ENCODE peak calls at places on chromosomes 4 and X, in four cellular contexts. T is neural progenitor cell, S is SK-N-SH, U is endothelial cell of umbilical vein. H is an unnamed sample.

GRCh38 chr4:17618926-17619325 is 4.5 kb downstream of the MED28 start:
- DNase-seq in T (no peak), S (no peak), U (no peak), H (no peak)

GRCh38 chr4:5212255-5213032 is 161.2 kb downstream of the STK32B start:
- DNase-seq in T (no peak), S (no peak), U (no peak), H (no peak)

GRCh38 chrX:11100281-11101035 is 10.7 kb upstream of the HCCS start:
- DNase-seq in T (peak; percentile 59), S (peak; percentile 34), U (peak; percentile 63), H (no peak)

GRCh38 chr4:17623451-17624001 is 9.1 kb downstream of the MED28 start:
- DNase-seq in T (no peak), S (no peak), U (no peak), H (no peak)

GRCh38 chr4:106032851-106033286 is 137.6 kb downstream of the NPNT start:
- DNase-seq in T (no peak), S (no peak), U (no peak), H (no peak)

GRCh38 chrX:151779258-151779657 is 44.7 kb downstream of the CNGA2 start:
- DNase-seq in T (no peak), S (no peak), U (no peak), H (no peak)

GRCh38 chrX:103586314-103586646 is 965 bp downstream of the TCEAL4 start:
- DNase-seq in T (no peak), S (peak; percentile 6), U (no peak), H (no peak)

GRCh38 chr4:74412225-74412624 is 32.7 kb upstream of the AREG start:
- DNase-seq in T (no peak), S (no peak), U (no peak), H (no peak)

GRCh38 chrX:68183612-68184214 is 249.6 kb downstream of the OPHN1 start:
- DNase-seq in T (peak; percentile 30), S (peak; percentile 9), U (peak; percentile 44), H (no peak)

GRCh38 chr4:19739101-19739651 is 512.5 kb upstream of the SLIT2 start:
- DNase-seq in T (no peak), S (no peak), U (peak; percentile 96), H (peak; percentile 7)

GRCh38 chr4:4655011-4655410 is 113.2 kb upstream of the STX18 start:
- DNase-seq in T (no peak), S (no peak), U (no peak), H (no peak)

GRCh38 chrX:35919536-35920309 is at the start of gene CFAP47:
- DNase-seq in T (peak; percentile 86), S (peak; percentile 25), U (no peak), H (no peak)

GRCh38 chr4:826508-827208 is 729 bp upstream of the CPLX1 start:
- DNase-seq in T (peak; percentile 65), S (peak; percentile 90), U (no peak), H (no peak)

GRCh38 chrX:53992589-53992988 is 51.7 kb downstream of the PHF8 start:
- DNase-seq in T (no peak), S (no peak), U (no peak), H (no peak)

GRCh38 chr4:40934671-40935070 is 184.9 kb downstream of the NSUN7 start:
- DNase-seq in T (peak; percentile 77), S (no peak), U (no peak), H (no peak)

GRCh38 chr4:183449193-183449888 is 4.9 kb downstream of the CDKN2AIP start:
- DNase-seq in T (no peak), S (no peak), U (no peak), H (no peak)

GRCh38 chrX:19889582-19890342 is 2.4 kb upstream of the SH3KBP1 start:
- DNase-seq in T (peak; percentile 15), S (no peak), U (no peak), H (no peak)

GRCh38 chrX:84362184-84362838 is 139.9 kb downstream of the HDX start:
- DNase-seq in T (no peak), S (no peak), U (no peak), H (no peak)

GRCh38 chrX:39821011-39821708 is 276.6 kb downstream of the BCOR start:
- DNase-seq in T (peak; percentile 86), S (peak; percentile 86), U (peak; percentile 13), H (no peak)

GRCh38 chrX:110914281-110914680 is 118.7 kb upstream of the CHRDL1 start:
- DNase-seq in T (peak; percentile 15), S (no peak), U (no peak), H (no peak)

GRCh38 chrX:50180073-50180940 is 20.5 kb downstream of the AKAP4 start:
- DNase-seq in T (no peak), S (no peak), U (no peak), H (no peak)

GRCh38 chr4:53863731-53864130 is 200.7 kb downstream of the CHIC2 start:
- DNase-seq in T (no peak), S (no peak), U (no peak), H (no peak)

GRCh38 chrX:96683997-96684338 is 674 bp upstream of the DIAPH2 start:
- DNase-seq in T (peak; percentile 45), S (no peak), U (no peak), H (no peak)

GRCh38 chrX:25017667-25018247 is 2.0 kb upstream of the ARX start:
- DNase-seq in T (peak; percentile 75), S (peak; percentile 44), U (no peak), H (no peak)

GRCh38 chr4:10495651-10496050 is 38.4 kb upstream of the ZNF518B start:
- DNase-seq in T (no peak), S (no peak), U (no peak), H (no peak)

GRCh38 chr4:8765631-8766590 is 105.7 kb downstream of the HMX1 start:
- DNase-seq in T (no peak), S (no peak), U (no peak), H (no peak)

GRCh38 chr4:139682309-139683210 is 16.9 kb downstream of the MGST2 start:
- DNase-seq in T (no peak), S (no peak), U (no peak), H (no peak)
- H3K79me2 ChIP-seq in T (no peaks in the 10 kb centered on the region), S (no peaks in the 10 kb centered on the region), U (no peaks in the 10 kb centered on the region), H (no peaks in the 10 kb centered on the region)

GRCh38 chr4:94532016-94532789 is 80.5 kb downstream of the PDLIM5 start:
- DNase-seq in T (no peak), S (no peak), U (no peak), H (peak; percentile 36)
- H3K9ac ChIP-seq in T (no peak overlapping the region), S (no peak overlapping the region), U (no peak overlapping the region), H (no peak overlapping the region)

GRCh38 chr4:145907827-145908226 is 30.8 kb downstream of the ZNF827 start:
- DNase-seq in T (no peak), S (no peak), U (no peak), H (no peak)
- H3K79me2 ChIP-seq in T (peaks cover 54% of the 10 kb centered on the region), S (peaks cover 89% of the 10 kb centered on the region), U (peaks cover 2% of the 10 kb centered on the region), H (peaks cover 13% of the 10 kb centered on the region)

GRCh38 chr4:110042540-110043517 is 130.1 kb downstream of the EGF start:
- DNase-seq in T (peak; percentile 16), S (no peak), U (no peak), H (no peak)
- H3K9ac ChIP-seq in T (no peak overlapping the region), S (no peak overlapping the region), U (no peak overlapping the region), H (no peak overlapping the region)

GRCh38 chrX:1595711-1596060 is 4.3 kb downstream of the AKAP17A start:
- DNase-seq in T (no peak), S (no peak), U (no peak), H (no peak)
- H3K79me2 ChIP-seq in T (peaks cover 58% of the 10 kb centered on the region), S (peaks cover 54% of the 10 kb centered on the region), U (peaks cover 51% of the 10 kb centered on the region), H (peaks cover 68% of the 10 kb centered on the region)

DNA sequence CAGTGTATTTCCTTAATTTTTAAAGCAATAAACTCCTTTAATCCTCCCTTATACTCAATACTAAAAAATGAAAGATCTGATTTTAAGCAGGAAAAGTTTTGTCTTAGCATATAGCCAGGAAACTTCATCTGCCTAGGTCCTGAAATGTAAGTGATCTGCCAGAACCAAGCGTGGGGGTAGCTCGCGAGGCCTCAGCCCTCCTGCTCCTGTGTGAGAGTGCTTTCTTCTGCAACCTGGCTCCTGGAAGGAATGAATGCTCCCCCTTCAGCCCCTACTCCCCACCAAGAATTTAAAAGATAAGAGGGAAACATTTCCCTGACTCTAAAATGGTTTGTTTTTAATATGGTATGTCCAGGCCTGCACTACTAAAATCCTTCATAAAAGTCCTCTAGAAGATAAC is 160.0 kb downstream of the CBR4 start:
- DNase-seq in T (no peak), S (no peak), U (no peak), H (no peak)
- H3K9ac ChIP-seq in T (no peak overlapping the region), S (no peak overlapping the region), U (no peak overlapping the region), H (no peak overlapping the region)

GRCh38 chr4:101983835-101984234 is 193.3 kb downstream of the BANK1 start:
- DNase-seq in T (no peak), S (no peak), U (no peak), H (no peak)
- H3K79me2 ChIP-seq in T (no peaks in the 10 kb centered on the region), S (no peaks in the 10 kb centered on the region), U (no peaks in the 10 kb centered on the region), H (no peaks in the 10 kb centered on the region)

GRCh38 chr4:113943863-113944262 is 35.6 kb downstream of the ARSJ start:
- DNase-seq in T (no peak), S (no peak), U (peak; percentile 22), H (no peak)

GRCh38 chr4:113943085-113943484 is 36.4 kb downstream of the ARSJ start:
- DNase-seq in T (no peak), S (no peak), U (no peak), H (no peak)

GRCh38 chr4:113947484-113947883 is 32.0 kb downstream of the ARSJ start:
- DNase-seq in T (no peak), S (no peak), U (no peak), H (no peak)

GRCh38 chr4:113941836-113942235 is 37.6 kb downstream of the ARSJ start:
- DNase-seq in T (no peak), S (no peak), U (no peak), H (no peak)

DNA sequence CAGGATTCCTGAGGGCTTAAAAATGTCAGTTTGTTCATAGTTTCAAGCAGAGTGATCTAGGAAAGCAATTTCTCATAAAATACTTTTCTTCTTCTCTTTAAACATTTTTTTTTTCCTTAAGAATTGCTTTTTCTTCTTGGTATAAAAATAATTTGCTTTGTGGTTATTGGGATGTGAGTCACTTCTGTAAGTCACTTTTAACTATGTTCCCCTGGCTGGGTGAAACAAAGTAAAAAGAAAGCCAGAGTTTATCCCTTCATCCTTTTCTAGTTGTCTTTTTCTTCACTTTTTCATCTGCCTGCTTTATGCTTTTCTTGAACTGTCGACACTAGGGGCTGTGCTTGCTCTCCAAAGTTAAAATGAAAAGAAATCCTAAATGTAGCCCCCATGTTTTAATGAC is 33.5 kb downstream of the ARSJ start:
- DNase-seq in T (no peak), S (no peak), U (no peak), H (no peak)
- H3K9ac ChIP-seq in T (no peak overlapping the region), S (peak overlapping the region; percentile 40), U (no peak overlapping the region), H (no peak overlapping the region)

H was measured in keratinocyte.